ENCODE peak calls at places on chromosomes 3 and 15, in eight cellular contexts. I, B, L, U, D, M, K and Z are unnamed samples.
A peak's percentile ranks its signal among the peaks of the same experiment; 100 is the strongest.

GRCh38 chr3:37667359-37667758 is 194.3 kb upstream of the CTDSPL start:
- DNase-seq in U (no peak), D (no peak), B (no peak), I (no peak), M (no peak), K (no peak), L (no peak), Z (no peak)

GRCh38 chr15:91253605-91254004 is 153.5 kb downstream of the SV2B start:
- DNase-seq in K (no peak), D (no peak), I (no peak), L (no peak), B (no peak), U (no peak), M (no peak), Z (no peak)

GRCh38 chr15:56165234-56165633 is 78.4 kb downstream of the RFX7 start:
- DNase-seq in L (no peak), B (no peak), I (no peak), D (no peak), M (no peak), K (no peak), U (no peak), Z (no peak)

GRCh38 chr3:38823722-38824121 is 7.7 kb upstream of the SCN10A start:
- DNase-seq in K (no peak), B (no peak), L (no peak), D (no peak), M (no peak), U (no peak), I (no peak), Z (no peak)

GRCh38 chr3:40258555-40258954 is 51.0 kb upstream of the EIF1B start:
- DNase-seq in B (no peak), L (no peak), I (no peak), K (no peak), M (no peak), U (no peak), D (no peak), Z (no peak)

GRCh38 chr3:135868801-135869200 is 96.7 kb upstream of the PPP2R3A start:
- DNase-seq in I (no peak), L (no peak), D (no peak), U (no peak), K (no peak), M (no peak), B (no peak), Z (no peak)

GRCh38 chr15:29689724-29689986 is 132.6 kb downstream of the TJP1 start:
- DNase-seq in I (no peak), B (no peak), L (no peak), M (no peak), K (no peak), U (no peak), D (no peak), Z (no peak)

GRCh38 chr3:186097663-186098451 is 11.0 kb downstream of the ETV5 start:
- DNase-seq in I (peak; percentile 40), L (peak; percentile 96), B (no peak), K (peak; percentile 64), U (no peak), D (peak; percentile 92), M (peak; percentile 83), Z (no peak)

GRCh38 chr15:68175527-68175926 is 29.6 kb downstream of the CALML4 start:
- DNase-seq in L (no peak), D (no peak), I (no peak), B (no peak), U (no peak), K (no peak), M (no peak), Z (no peak)

GRCh38 chr3:194691481-194692281 is 6.0 kb downstream of the FAM43A start:
- DNase-seq in M (no peak), K (no peak), L (peak; percentile 68), U (no peak), D (no peak), I (no peak), B (no peak), Z (no peak)

GRCh38 chr15:82621970-82622369 is 25.2 kb downstream of the CPEB1 start:
- DNase-seq in D (no peak), U (no peak), M (no peak), I (no peak), K (no peak), B (no peak), L (no peak), Z (no peak)

GRCh38 chr3:38000242-38000916 is 9.8 kb downstream of the VILL start:
- DNase-seq in L (no peak), I (no peak), K (no peak), U (no peak), M (peak; percentile 4), B (no peak), D (peak; percentile 2), Z (peak; percentile 39)

GRCh38 chr15:98858610-98859023 is 149.0 kb downstream of the PGPEP1L start:
- DNase-seq in I (no peak), D (no peak), L (peak; percentile 38), M (no peak), U (no peak), K (no peak), B (peak; percentile 32), Z (no peak)

GRCh38 chr3:38578081-38578475 is 71.4 kb downstream of the SCN5A start:
- DNase-seq in B (no peak), I (no peak), K (no peak), U (no peak), D (no peak), L (no peak), M (no peak), Z (no peak)

GRCh38 chr3:42032693-42033349 is 58.3 kb upstream of the TRAK1 start:
- DNase-seq in D (no peak), U (no peak), L (peak; percentile 66), K (no peak), B (no peak), I (no peak), M (no peak), Z (no peak)

GRCh38 chr15:36208868-36209582 is 370.4 kb upstream of the CDIN1 start:
- DNase-seq in I (no peak), B (no peak), U (no peak), M (no peak), L (no peak), K (no peak), D (no peak), Z (no peak)

GRCh38 chr15:90033448-90033847 is 32.3 kb downstream of the ZNF710 start:
- DNase-seq in B (no peak), M (no peak), U (no peak), K (no peak), I (no peak), L (no peak), D (no peak), Z (no peak)

GRCh38 chr3:107957506-107957905 is 133.3 kb downstream of the CD47 start:
- DNase-seq in L (no peak), B (no peak), I (no peak), M (no peak), K (no peak), D (no peak), U (no peak), Z (no peak)

GRCh38 chr3:126668450-126669401 is 13.8 kb upstream of the TXNRD3 start:
- DNase-seq in U (no peak), K (no peak), I (no peak), M (no peak), L (no peak), D (no peak), B (no peak), Z (no peak)

DNA sequence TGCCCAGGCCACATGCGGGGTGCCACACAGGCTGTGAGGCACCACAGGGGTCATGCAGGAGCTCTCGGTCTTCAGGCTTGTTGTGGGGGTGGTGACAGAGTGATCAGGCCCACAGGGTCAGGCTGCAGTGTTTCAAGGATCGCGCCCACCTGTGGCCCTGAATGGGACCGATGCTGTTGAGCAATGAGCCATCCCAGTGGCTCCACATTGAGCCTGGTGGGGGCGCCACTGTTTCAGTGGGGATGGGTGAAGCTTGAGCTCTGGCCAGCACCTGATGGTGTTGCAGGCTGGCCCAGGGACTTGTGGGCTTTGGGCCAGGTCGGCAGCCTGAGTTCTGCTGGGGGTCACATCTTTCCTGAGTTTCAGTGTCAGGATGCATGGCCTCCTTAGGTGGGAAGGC is 230.1 kb downstream of the UBE3A start:
- DNase-seq in M (no peak), U (no peak), I (no peak), B (no peak), K (no peak), D (no peak), L (no peak), Z (no peak)
- TF ChIP-seq CTCF in M (no peak), U (no peak), I (peak; percentile 20), B (no peak), K (no peak), D (no peak), L (no peak), Z (no peak)

GRCh38 chr15:78810003-78810376 is 1.3 kb downstream of the ADAMTS7 start:
- DNase-seq in D (no peak), U (no peak), L (no peak), I (no peak), M (no peak), B (no peak), K (no peak), Z (no peak)

GRCh38 chr15:78810377-78811123 is 714 bp downstream of the ADAMTS7 start:
- DNase-seq in D (peak; percentile 29), M (peak; percentile 56), U (peak; percentile 51), B (no peak), I (no peak), K (no peak), L (peak; percentile 45), Z (no peak)

GRCh38 chr15:78807359-78807758 is 3.9 kb downstream of the ADAMTS7 start:
- DNase-seq in D (no peak), M (no peak), K (no peak), B (no peak), I (no peak), L (no peak), U (no peak), Z (no peak)

GRCh38 chr15:78811124-78811824 is at the start of gene ADAMTS7:
- DNase-seq in M (peak; percentile 68), L (peak; percentile 62), D (peak; percentile 28), I (peak; percentile 79), B (no peak), K (peak; percentile 39), U (peak; percentile 79), Z (no peak)

GRCh38 chr15:78808550-78808949 is 2.7 kb downstream of the ADAMTS7 start:
- DNase-seq in M (peak; percentile 19), I (no peak), U (no peak), L (peak; percentile 37), D (no peak), B (peak; percentile 9), K (no peak), Z (no peak)
- TF ChIP-seq CTCF in M (no peak), I (peak; percentile 33), U (peak; percentile 46), L (peak; percentile 63), D (no peak), B (peak; percentile 60), K (no peak), Z (peak; percentile 77)

DNA sequence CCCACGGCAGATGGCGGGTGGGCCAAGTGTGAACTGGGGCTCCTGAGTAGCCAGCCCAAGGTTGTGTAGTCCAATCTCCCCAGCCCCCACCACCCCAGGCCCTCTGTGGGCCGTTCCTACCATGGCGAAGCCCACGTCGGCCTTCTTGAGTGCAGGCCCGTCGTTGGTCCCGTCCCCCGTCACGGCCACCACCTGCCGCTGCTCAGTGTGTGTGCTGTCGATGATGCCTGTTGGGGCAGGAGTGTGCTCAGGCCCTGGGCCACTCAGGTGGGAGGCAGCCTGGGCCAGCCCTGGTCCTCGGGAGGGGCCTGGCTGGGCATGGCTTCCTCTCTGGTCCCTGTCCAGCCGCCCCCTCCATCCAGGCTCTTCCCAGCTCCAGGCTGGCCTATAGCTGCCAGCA is 25.0 kb upstream of the SEC13 start:
- DNase-seq in U (no peak), D (no peak), B (no peak), K (no peak), L (no peak), M (no peak), I (no peak), Z (no peak)
- TF ChIP-seq CTCF in U (no peak), D (no peak), B (no peak), K (no peak), L (no peak), M (no peak), I (no peak), Z (no peak)

GRCh38 chr15:88939486-88939806 is 26.3 kb upstream of the MFGE8 start:
- DNase-seq in M (no peak), D (no peak), L (no peak), B (no peak), I (no peak), K (no peak), U (no peak), Z (no peak)
- TF ChIP-seq CTCF in M (no peak), D (no peak), L (no peak), B (no peak), I (no peak), K (no peak), U (no peak), Z (no peak)